ENCODE peak calls at places on chromosome 10, in five cellular contexts. U is Calu3, B is fibroblast of the aortic adventitia, G is osteocyte, W is GM20000. J is an unnamed sample.

GRCh38 chr10:17147884-17148494 is 18.4 kb upstream of the CUBN start:
- DNase-seq in G (no peak), U (no peak), B (no peak), W (no peak), J (peak)

GRCh38 chr10:59177031-59177861 is 803 bp downstream of the PHYHIPL start:
- DNase-seq in B (peak), U (peak), W (peak), G (no peak), J (peak)

GRCh38 chr10:91901784-91902677 is 7.3 kb downstream of the FGFBP3 start:
- DNase-seq in U (peak), W (no peak), B (peak), G (no peak), J (peak)

GRCh38 chr10:4545077-4545476 is 280.9 kb upstream of the AKR1E2 start:
- DNase-seq in W (no peak), B (no peak), U (no peak), G (no peak), J (no peak)

GRCh38 chr10:45420453-45421192 is 46.6 kb downstream of the ALOX5 start:
- DNase-seq in U (peak), G (no peak), W (peak), B (peak), J (peak)

GRCh38 chr10:35127289-35127891 is 744 bp downstream of the CREM start:
- DNase-seq in G (peak), U (peak), B (peak), W (peak), J (peak)

GRCh38 chr10:1109795-1110673 is 53.8 kb downstream of the WDR37 start:
- DNase-seq in U (peak), B (peak), G (no peak), W (peak), J (peak)

GRCh38 chr10:124150807-124151417 is 57.5 kb upstream of the CHST15 start:
- DNase-seq in U (no peak), G (no peak), W (no peak), B (no peak), J (no peak)

GRCh38 chr10:102675151-102675886 is 31.0 kb downstream of the TRIM8 start:
- DNase-seq in U (no peak), G (no peak), B (no peak), W (no peak), J (no peak)

GRCh38 chr10:113665806-113666354 is 2.0 kb upstream of the NRAP start:
- DNase-seq in U (peak), G (no peak), B (peak), W (no peak), J (peak)

GRCh38 chr10:115093776-115094361 is 704 bp downstream of the ATRNL1 start:
- DNase-seq in G (peak), W (peak), U (peak), B (no peak), J (no peak)
- TF ChIP-seq CTCF in G (peak), W (no peak), U (no peak), B (no peak), J (peak)

DNA sequence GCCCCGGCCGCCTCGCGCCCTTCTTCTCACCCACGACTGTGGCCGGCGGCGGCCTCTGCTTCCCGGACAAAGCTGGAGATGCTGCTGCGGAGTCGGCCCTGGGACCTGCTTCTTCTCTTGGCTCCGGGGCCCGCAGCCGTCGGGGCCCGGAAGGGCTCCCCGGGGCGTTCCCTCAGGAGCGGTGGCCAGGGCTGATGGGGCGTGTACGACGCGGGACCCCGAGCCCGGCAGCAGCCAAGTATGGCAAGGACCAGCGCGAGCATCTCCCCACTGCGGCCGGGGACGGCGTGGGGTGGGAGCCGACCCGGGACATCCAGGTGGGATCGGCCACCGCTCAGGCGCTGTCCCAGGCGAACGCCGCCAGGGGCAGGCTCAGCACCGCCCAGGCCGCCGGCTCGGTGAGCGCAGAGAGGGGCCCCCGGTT is 27.6 kb upstream of the BMS1 start:
- DNase-seq in G (no peak), B (no peak), U (peak), W (peak), J (no peak)
- TF ChIP-seq CTCF in G (no peak), B (no peak), U (no peak), W (no peak), J (no peak)

GRCh38 chr10:21336476-21337170 is 188.9 kb downstream of the SKIDA1 start:
- DNase-seq in B (peak), W (no peak), G (peak), U (peak), J (peak)
- TF ChIP-seq CTCF in B (no peak), W (no peak), G (peak), U (peak), J (no peak)

DNA sequence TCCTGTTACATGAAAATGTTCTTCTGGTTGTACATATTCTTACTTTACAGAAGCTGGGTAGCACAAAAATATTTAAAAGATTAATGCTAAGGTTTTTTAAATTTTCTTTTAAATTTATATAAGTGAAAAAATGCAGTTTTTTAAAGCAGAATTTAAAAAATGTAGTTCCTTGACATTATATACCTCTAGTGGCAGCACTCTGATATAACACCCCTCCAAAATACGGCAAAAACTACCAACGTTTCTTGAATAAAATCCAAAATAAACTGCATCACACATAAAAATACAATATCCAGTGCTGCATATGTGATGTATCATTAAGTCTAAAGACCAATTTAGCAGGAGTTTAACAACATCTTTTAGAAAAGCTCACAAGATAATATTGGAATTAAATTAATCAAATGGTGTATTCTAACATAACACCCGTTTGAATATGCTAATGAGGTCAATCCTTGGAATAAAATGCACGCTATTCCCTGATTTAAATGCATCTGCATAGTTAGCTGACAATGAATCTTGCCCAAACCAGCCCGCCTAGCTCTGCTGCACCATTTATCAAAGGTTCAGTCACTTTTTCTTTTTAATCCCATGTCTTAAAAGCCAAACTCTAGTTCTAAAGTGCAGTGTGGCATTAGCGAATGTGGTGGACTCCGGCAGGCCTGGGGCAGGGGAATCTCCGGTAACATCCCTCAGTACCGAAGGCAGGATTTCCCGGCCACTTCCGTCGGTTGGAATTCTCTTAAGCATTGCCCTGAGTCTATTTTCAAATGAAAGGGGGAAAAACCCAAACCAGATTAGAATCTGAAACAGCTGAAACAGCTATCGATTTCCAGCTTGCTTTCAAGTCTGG is 1.2 kb downstream of the TCERG1L start:
- DNase-seq in G (no peak), B (no peak), W (no peak), U (no peak), J (no peak)
- TF ChIP-seq CTCF in G (peak), B (peak), W (no peak), U (no peak), J (peak)

DNA sequence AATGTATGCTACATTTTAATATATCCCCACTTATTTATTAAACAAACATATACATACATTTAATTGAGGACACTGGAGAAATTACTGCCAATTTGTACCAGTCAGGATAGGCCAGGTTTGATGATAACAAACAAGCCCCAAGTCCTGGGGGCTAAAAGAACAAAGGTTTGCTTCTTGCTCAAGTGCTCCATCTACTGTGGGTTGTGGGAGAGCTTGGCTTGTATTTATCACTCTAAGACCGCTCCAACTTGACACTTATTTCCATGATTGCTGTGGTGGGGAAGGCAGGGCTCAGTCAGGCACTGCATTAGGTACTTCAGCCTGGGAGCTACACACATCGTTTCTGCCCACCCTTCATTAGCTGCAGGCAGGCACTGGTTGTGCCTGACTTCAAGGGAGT is 136.6 kb upstream of the ZNF32 start:
- DNase-seq in G (no peak), U (no peak), B (no peak), W (no peak), J (no peak)
- TF ChIP-seq CTCF in G (peak), U (no peak), B (peak), W (no peak), J (no peak)

GRCh38 chr10:125373546-125373945 is 213.2 kb upstream of the CTBP2 start:
- DNase-seq in G (no peak), W (no peak), B (no peak), U (no peak), J (no peak)

GRCh38 chr10:125377368-125377767 is 217.0 kb upstream of the CTBP2 start:
- DNase-seq in W (no peak), B (peak), U (no peak), G (no peak), J (no peak)

GRCh38 chr10:125370578-125370977 is 210.2 kb upstream of the CTBP2 start:
- DNase-seq in B (no peak), U (no peak), W (no peak), G (no peak), J (no peak)

GRCh38 chr10:125379592-125379991 is 219.2 kb upstream of the CTBP2 start:
- DNase-seq in U (no peak), W (no peak), G (no peak), B (no peak), J (no peak)

GRCh38 chr10:125375210-125375609 is 214.8 kb upstream of the CTBP2 start:
- DNase-seq in G (no peak), B (no peak), W (no peak), U (peak), J (peak)
- TF ChIP-seq CTCF in G (no peak), B (no peak), W (no peak), U (no peak), J (no peak)

DNA sequence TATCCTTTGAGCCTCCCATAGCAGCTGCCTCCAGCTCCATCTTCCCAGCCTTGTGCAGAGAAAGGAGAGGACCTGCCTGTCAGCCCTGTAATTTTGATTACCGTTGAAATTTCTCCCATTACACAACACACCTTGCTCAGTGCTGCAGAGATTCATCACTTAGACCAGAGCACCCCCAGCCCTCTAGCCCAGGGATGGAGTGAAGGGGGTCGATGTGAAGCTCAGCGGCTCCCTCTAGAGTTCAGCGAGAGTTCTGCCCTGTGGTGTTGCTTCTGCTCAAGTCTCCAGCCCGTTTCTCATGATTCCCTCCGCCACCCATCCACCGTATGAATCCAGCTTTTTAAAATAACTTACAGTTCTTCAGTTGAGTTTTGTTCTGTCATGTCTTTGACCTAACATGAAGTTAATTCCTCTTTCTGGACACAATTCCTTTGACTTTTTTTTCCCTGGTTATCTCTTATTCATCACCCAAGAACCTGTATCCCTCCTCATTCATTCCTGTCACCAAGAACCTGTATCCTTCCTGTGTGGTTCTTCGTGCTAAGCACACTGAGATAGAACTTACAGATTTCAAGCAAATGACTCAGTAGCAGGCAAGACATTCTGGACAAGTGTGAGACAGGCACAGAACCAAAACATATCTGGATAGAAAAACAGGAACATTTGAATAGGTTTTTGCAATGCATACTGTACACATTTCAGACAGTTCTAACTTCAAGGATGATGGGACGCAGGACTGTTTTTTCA is 34.9 kb upstream of the ZNF32 start:
- DNase-seq in B (peak), W (peak), G (no peak), U (peak), J (no peak)
- TF ChIP-seq CTCF in B (peak), W (peak), G (peak), U (peak), J (peak)

J was measured in astrocyte of the spinal cord.